ENCODE peak calls at places on chromosomes 4 and X, in five cellular contexts. One of them, this sample, is unnamed.

GRCh38 chrX:148620023-148620422 is 119.6 kb downstream of the AFF2 start:
- DNase-seq in A549: no peak
- DNase-seq in HepG2: no peak
- DNase-seq in K562: no peak
- DNase-seq in H1: no peak
- DNase-seq in this sample: no peak

GRCh38 chr4:78056265-78057129 is 626 bp upstream of the FRAS1 start:
- DNase-seq in A549: peak
- DNase-seq in HepG2: peak
- DNase-seq in K562: peak
- DNase-seq in H1: peak
- DNase-seq in this sample: peak

GRCh38 chr4:29710519-29710918 is 1009.6 kb upstream of the PCDH7 start:
- DNase-seq in A549: no peak
- DNase-seq in HepG2: no peak
- DNase-seq in K562: no peak
- DNase-seq in H1: no peak
- DNase-seq in this sample: no peak

GRCh38 chrX:38347136-38347535 is 5.3 kb upstream of the OTC start:
- DNase-seq in A549: peak
- DNase-seq in HepG2: no peak
- DNase-seq in K562: no peak
- DNase-seq in H1: no peak
- DNase-seq in this sample: peak

GRCh38 chr4:162461952-162462351 is 298.2 kb upstream of the FSTL5 start:
- DNase-seq in A549: no peak
- DNase-seq in HepG2: no peak
- DNase-seq in K562: no peak
- DNase-seq in H1: no peak
- DNase-seq in this sample: no peak

GRCh38 chr4:38566811-38567398 is 97.1 kb upstream of the KLF3 start:
- DNase-seq in A549: no peak
- DNase-seq in HepG2: no peak
- DNase-seq in K562: no peak
- DNase-seq in H1: no peak
- DNase-seq in this sample: no peak

GRCh38 chr4:4492161-4492847 is 49.5 kb downstream of the STX18 start:
- DNase-seq in A549: no peak
- DNase-seq in HepG2: no peak
- DNase-seq in K562: no peak
- DNase-seq in H1: no peak
- DNase-seq in this sample: peak

GRCh38 chr4:122700178-122700725 is 32.3 kb upstream of the BBS12 start:
- DNase-seq in A549: peak
- DNase-seq in HepG2: peak
- DNase-seq in K562: peak
- DNase-seq in H1: no peak
- DNase-seq in this sample: no peak

GRCh38 chrX:69070949-69071650 is 94.2 kb downstream of the PJA1 start:
- DNase-seq in A549: no peak
- DNase-seq in HepG2: no peak
- DNase-seq in K562: no peak
- DNase-seq in H1: no peak
- DNase-seq in this sample: no peak

GRCh38 chr4:157095716-157096115 is 19.8 kb downstream of the GLRB start:
- DNase-seq in A549: no peak
- DNase-seq in HepG2: no peak
- DNase-seq in K562: no peak
- DNase-seq in H1: no peak
- DNase-seq in this sample: no peak

GRCh38 chr4:103193457-103193856 is 4.7 kb downstream of the CENPE start:
- DNase-seq in A549: no peak
- DNase-seq in HepG2: no peak
- DNase-seq in K562: no peak
- DNase-seq in H1: no peak
- DNase-seq in this sample: no peak

GRCh38 chr4:7909966-7910720 is 29.5 kb downstream of the AFAP1 start:
- DNase-seq in A549: no peak
- DNase-seq in HepG2: no peak
- DNase-seq in K562: no peak
- DNase-seq in H1: no peak
- DNase-seq in this sample: no peak

GRCh38 chr4:137934921-137935320 is 307.2 kb downstream of the SLC7A11 start:
- DNase-seq in A549: no peak
- DNase-seq in HepG2: no peak
- DNase-seq in K562: no peak
- DNase-seq in H1: no peak
- DNase-seq in this sample: no peak

GRCh38 chrX:77436271-77436670 is 10.9 kb upstream of the FGF16 start:
- DNase-seq in A549: no peak
- DNase-seq in HepG2: no peak
- DNase-seq in K562: no peak
- DNase-seq in H1: no peak
- DNase-seq in this sample: no peak

GRCh38 chrX:120213438-120214265 is 37.0 kb upstream of the ZBTB33 start:
- DNase-seq in A549: peak
- DNase-seq in HepG2: peak
- DNase-seq in K562: peak
- DNase-seq in H1: peak
- DNase-seq in this sample: peak

GRCh38 chrX:22950278-22951266 is 49.2 kb upstream of the DDX53 start:
- DNase-seq in A549: peak
- DNase-seq in HepG2: no peak
- DNase-seq in K562: no peak
- DNase-seq in H1: no peak
- DNase-seq in this sample: peak

GRCh38 chr4:181939199-181939945 is 303.8 kb upstream of the TENM3 start:
- DNase-seq in A549: peak
- DNase-seq in HepG2: no peak
- DNase-seq in K562: no peak
- DNase-seq in H1: no peak
- DNase-seq in this sample: no peak

GRCh38 chr4:145824469-145824868 is 114.2 kb downstream of the ZNF827 start:
- DNase-seq in A549: no peak
- DNase-seq in HepG2: no peak
- DNase-seq in K562: peak
- DNase-seq in H1: peak
- DNase-seq in this sample: no peak

GRCh38 chr4:36208884-36209473 is 35.3 kb downstream of the ARAP2 start:
- DNase-seq in A549: no peak
- DNase-seq in HepG2: no peak
- DNase-seq in K562: no peak
- DNase-seq in H1: no peak
- DNase-seq in this sample: no peak

GRCh38 chr4:8913121-8913857 is 41.6 kb upstream of the HMX1 start:
- DNase-seq in A549: no peak
- DNase-seq in HepG2: no peak
- DNase-seq in K562: no peak
- DNase-seq in H1: peak
- DNase-seq in this sample: no peak

GRCh38 chrX:118644378-118644777 is 83.0 kb upstream of the IL13RA1 start:
- DNase-seq in A549: peak
- DNase-seq in HepG2: peak
- DNase-seq in K562: peak
- DNase-seq in H1: no peak
- DNase-seq in this sample: peak

GRCh38 chr4:182929296-182929695 is 12.1 kb upstream of the DCTD start:
- DNase-seq in A549: peak
- DNase-seq in HepG2: peak
- DNase-seq in K562: no peak
- DNase-seq in H1: no peak
- DNase-seq in this sample: no peak

GRCh38 chrX:2360731-2361130 is 140.0 kb downstream of the DHRSX start:
- DNase-seq in A549: peak
- DNase-seq in HepG2: peak
- DNase-seq in K562: peak
- DNase-seq in H1: no peak
- DNase-seq in this sample: peak

GRCh38 chrX:2902841-2903240 is 26.3 kb downstream of the ARSD start:
- DNase-seq in A549: no peak
- DNase-seq in HepG2: no peak
- DNase-seq in K562: no peak
- DNase-seq in H1: no peak
- DNase-seq in this sample: no peak

GRCh38 chrX:11423362-11423818 is 130.2 kb downstream of the AMELX start:
- DNase-seq in A549: peak
- DNase-seq in HepG2: no peak
- DNase-seq in K562: peak
- DNase-seq in H1: no peak
- DNase-seq in this sample: peak

GRCh38 chr4:11512861-11513260 is 84.2 kb upstream of the HS3ST1 start:
- DNase-seq in A549: no peak
- DNase-seq in HepG2: no peak
- DNase-seq in K562: no peak
- DNase-seq in H1: no peak
- DNase-seq in this sample: no peak

GRCh38 chr4:8407756-8408155 is 32.8 kb downstream of the ACOX3 start:
- DNase-seq in A549: no peak
- DNase-seq in HepG2: no peak
- DNase-seq in K562: no peak
- DNase-seq in H1: no peak
- DNase-seq in this sample: no peak

GRCh38 chr4:10496200-10496599 is 39.0 kb upstream of the ZNF518B start:
- DNase-seq in A549: no peak
- DNase-seq in HepG2: no peak
- DNase-seq in K562: no peak
- DNase-seq in H1: no peak
- DNase-seq in this sample: no peak

GRCh38 chrX:154380153-154380552 is 1.1 kb downstream of the EMD start:
- DNase-seq in A549: no peak
- DNase-seq in HepG2: no peak
- DNase-seq in K562: no peak
- DNase-seq in H1: no peak
- DNase-seq in this sample: no peak
- H3K27ac ChIP-seq in A549: peak
- H3K27ac ChIP-seq in HepG2: peak
- H3K27ac ChIP-seq in K562: peak
- H3K27ac ChIP-seq in H1: peak
- H3K27ac ChIP-seq in this sample: peak

DNA sequence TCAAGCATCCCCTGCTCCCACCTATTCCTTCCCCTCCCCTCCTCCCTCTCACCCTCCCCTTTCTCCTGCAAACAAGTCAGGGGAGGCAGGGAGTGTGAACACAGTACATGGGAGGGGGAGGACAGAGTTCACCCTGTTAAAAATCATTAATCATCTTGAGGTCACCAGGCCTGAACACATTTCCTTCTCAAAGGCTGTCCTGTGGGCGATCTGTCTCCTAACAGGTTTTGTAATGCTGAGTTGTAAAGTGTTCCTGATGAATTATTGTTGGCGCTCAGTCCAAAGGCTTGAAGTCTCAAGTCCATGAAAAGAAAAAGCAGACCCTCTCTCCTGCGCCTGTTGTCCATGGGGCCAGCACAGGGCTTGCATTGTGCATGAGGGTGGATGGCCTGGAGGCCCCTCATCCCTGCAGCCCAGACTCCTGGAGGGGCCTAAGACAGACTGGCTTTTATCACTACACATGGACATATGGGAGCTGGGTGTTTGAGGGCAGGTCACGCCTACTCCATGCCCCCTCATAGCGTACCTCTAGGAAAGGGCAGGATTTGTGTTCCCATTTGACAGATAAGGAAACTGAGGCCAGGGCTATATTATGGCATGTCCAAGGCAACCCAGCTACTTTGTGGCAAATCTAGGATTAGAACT is 189.1 kb downstream of the RAB28 start:
- DNase-seq in A549: no peak
- DNase-seq in HepG2: peak
- DNase-seq in K562: no peak
- DNase-seq in H1: no peak
- DNase-seq in this sample: no peak
- TF ChIP-seq JUN in A549: no peak
- TF ChIP-seq JUN in HepG2: no peak
- TF ChIP-seq JUN in K562: no peak
- TF ChIP-seq JUN in H1: no peak
- TF ChIP-seq JUN in this sample: no peak

GRCh38 chrX:17499512-17499911 is 124.5 kb downstream of the NHS start:
- DNase-seq in A549: no peak
- DNase-seq in HepG2: no peak
- DNase-seq in K562: no peak
- DNase-seq in H1: no peak
- DNase-seq in this sample: no peak
- H3K27ac ChIP-seq in A549: peak
- H3K27ac ChIP-seq in HepG2: no peak
- H3K27ac ChIP-seq in K562: no peak
- H3K27ac ChIP-seq in H1: no peak
- H3K27ac ChIP-seq in this sample: no peak

GRCh38 chr4:151228196-151229119 is 48.5 kb upstream of the PRSS48 start:
- DNase-seq in A549: no peak
- DNase-seq in HepG2: no peak
- DNase-seq in K562: no peak
- DNase-seq in H1: no peak
- DNase-seq in this sample: peak

GRCh38 chr4:151231915-151232595 is 44.9 kb upstream of the PRSS48 start:
- DNase-seq in A549: no peak
- DNase-seq in HepG2: no peak
- DNase-seq in K562: no peak
- DNase-seq in H1: no peak
- DNase-seq in this sample: no peak

GRCh38 chr4:151223465-151223864 is 53.5 kb upstream of the PRSS48 start:
- DNase-seq in A549: no peak
- DNase-seq in HepG2: no peak
- DNase-seq in K562: no peak
- DNase-seq in H1: no peak
- DNase-seq in this sample: no peak

GRCh38 chr4:151227731-151228130 is 49.2 kb upstream of the PRSS48 start:
- DNase-seq in A549: peak
- DNase-seq in HepG2: no peak
- DNase-seq in K562: no peak
- DNase-seq in H1: no peak
- DNase-seq in this sample: peak

DNA sequence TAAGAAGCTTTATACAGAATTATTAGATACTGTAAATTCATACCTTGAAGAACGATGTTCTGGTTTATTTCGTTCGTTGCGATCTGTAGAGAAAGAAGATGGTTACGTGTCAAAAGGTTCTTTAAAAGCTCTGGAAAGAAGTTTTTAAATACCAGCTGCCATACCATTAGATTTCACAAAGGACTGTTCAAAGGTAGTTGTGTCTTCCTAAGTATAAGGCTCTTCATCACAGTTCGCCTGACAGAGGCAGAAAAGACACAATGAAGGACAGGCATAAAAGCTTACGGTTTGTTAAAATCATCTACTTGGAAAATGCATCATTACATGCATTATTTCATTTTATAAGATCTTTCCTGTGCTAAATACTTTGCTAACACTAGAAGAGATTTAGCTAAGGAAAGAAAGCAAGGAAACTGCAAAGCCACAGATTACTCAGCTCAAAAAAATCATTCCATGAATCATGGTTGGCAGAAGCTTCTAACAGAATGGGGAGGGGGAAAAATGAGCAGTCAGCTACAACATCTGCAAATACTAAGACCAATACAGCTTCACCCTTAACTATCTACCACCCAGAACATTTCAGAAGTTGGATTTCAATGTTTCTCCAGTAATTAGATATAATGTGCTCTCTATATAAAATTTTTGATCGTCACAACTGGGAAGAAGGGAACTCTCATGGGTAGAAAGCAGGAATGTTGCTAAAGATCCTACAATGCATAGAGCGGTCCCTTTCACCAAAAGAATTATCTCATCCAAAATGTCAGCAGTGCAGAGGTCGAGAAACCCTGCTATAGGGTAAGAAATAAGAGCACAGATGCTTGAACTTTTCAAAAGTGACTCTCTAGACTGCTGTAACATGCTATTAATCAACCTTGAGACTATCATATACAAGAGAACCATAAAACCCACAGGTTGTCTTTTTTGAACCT is 50.7 kb upstream of the PRSS48 start:
- DNase-seq in A549: no peak
- DNase-seq in HepG2: no peak
- DNase-seq in K562: no peak
- DNase-seq in H1: no peak
- DNase-seq in this sample: peak
- TF ChIP-seq JUN in A549: no peak
- TF ChIP-seq JUN in HepG2: no peak
- TF ChIP-seq JUN in K562: no peak
- TF ChIP-seq JUN in H1: no peak
- TF ChIP-seq JUN in this sample: peak